ENCODE peak calls at places on chromosome 19, in four cellular contexts. C is GM12891, D is HL-60, G is K562. F is an unnamed sample.
A peak's percentile ranks its signal among the peaks of the same experiment; 100 is the strongest.

GRCh38 chr19:14467816-14468215 is 7.3 kb downstream of the PTGER1 start:
- DNase-seq in C (no peak), G (peak; percentile 66), D (no peak), F (no peak)

GRCh38 chr19:38317104-38317612 is 1.4 kb upstream of the YIF1B start:
- DNase-seq in C (no peak), G (peak; percentile 94), D (peak; percentile 79), F (no peak)

GRCh38 chr19:48696353-48697010 is 711 bp downstream of the FUT2 start:
- DNase-seq in C (no peak), D (no peak), G (no peak), F (no peak)

GRCh38 chr19:49469828-49470614 is 4.0 kb upstream of the FLT3LG start:
- DNase-seq in C (no peak), G (peak; percentile 29), D (peak; percentile 54), F (peak; percentile 84)

GRCh38 chr19:16400911-16401675 is 70.7 kb downstream of the EPS15L1 start:
- DNase-seq in C (no peak), G (no peak), D (no peak), F (no peak)

GRCh38 chr19:10872551-10873107 is 1.3 kb downstream of the CARM1 start:
- DNase-seq in C (no peak), G (no peak), D (no peak), F (no peak)

GRCh38 chr19:16417660-16418596 is 53.8 kb downstream of the EPS15L1 start:
- DNase-seq in D (peak; percentile 47), G (peak; percentile 77), C (peak; percentile 92), F (no peak)

GRCh38 chr19:14544977-14545715 is 15.8 kb downstream of the TECR start:
- DNase-seq in C (no peak), G (no peak), D (no peak), F (no peak)

GRCh38 chr19:7833225-7834156 is 3.5 kb downstream of the EVI5L start:
- DNase-seq in D (no peak), C (no peak), G (peak; percentile 37), F (no peak)

GRCh38 chr19:49949735-49950589 is 11.0 kb downstream of the SIGLEC11 start:
- DNase-seq in C (no peak), G (no peak), D (no peak), F (no peak)

GRCh38 chr19:46466536-46467199 is 4.7 kb downstream of the PNMA8A start:
- DNase-seq in G (no peak), C (no peak), D (no peak), F (peak; percentile 55)

GRCh38 chr19:7868671-7869452 is 5.3 kb downstream of the PRR36 start:
- DNase-seq in D (peak; percentile 74), C (peak; percentile 96), G (peak; percentile 89), F (peak; percentile 13)

GRCh38 chr19:49921871-49922755 is 6.9 kb upstream of the ATF5 start:
- DNase-seq in D (no peak), C (no peak), G (no peak), F (no peak)

GRCh38 chr19:39917561-39918182 is 16.8 kb downstream of the FCGBP start:
- DNase-seq in D (no peak), C (no peak), G (no peak), F (no peak)

GRCh38 chr19:49151339-49152217 is 3.6 kb downstream of the HRC start:
- DNase-seq in D (no peak), G (peak; percentile 93), C (no peak), F (no peak)

GRCh38 chr19:50488795-50489194 is 12.1 kb upstream of the GARIN5A start:
- DNase-seq in G (no peak), C (no peak), D (no peak), F (no peak)

GRCh38 chr19:17779281-17779930 is 15.5 kb upstream of the B3GNT3 start:
- DNase-seq in C (no peak), G (peak; percentile 81), D (peak; percentile 78), F (no peak)
- TF ChIP-seq SPI1 in C (no peak), G (no peak), D (no peak), F (no peak)

DNA sequence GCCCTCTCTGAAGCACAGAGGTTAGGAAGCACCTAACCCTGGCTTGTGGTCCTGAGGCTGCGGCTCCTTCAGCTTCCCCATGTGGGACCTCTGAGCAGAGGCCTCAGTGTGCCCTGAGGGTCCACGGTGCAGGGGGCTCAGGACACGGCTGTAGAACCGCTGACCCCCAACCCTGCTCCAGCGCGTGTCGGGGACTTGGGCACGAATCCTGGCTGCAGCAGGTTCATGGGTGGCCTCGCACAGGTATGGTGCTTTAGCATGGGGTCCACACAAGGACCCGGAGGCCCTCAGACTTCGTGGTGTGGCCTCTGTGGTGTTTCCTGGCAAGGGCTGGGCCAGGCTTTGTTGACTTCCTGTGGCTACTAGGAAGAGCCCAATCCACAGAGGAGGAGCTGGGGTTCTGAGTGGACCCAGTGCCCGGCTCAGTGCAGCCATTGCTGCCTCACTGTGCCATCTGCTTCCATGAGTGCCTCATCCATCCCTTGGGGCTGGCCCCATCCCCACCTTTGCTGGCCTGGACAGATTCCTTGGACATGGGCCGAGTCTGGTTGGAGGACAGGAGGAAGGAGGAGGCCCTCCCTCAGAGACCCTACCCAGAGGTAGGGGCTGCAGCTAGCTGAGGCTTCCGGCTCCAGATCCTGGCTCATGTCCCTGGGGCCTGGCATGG is 24.5 kb downstream of the ZBTB7A start:
- DNase-seq in C (no peak), G (no peak), D (no peak), F (no peak)
- TF ChIP-seq SPI1 in C (no peak), G (no peak), D (no peak), F (no peak)

GRCh38 chr19:6753178-6754031 is 13.8 kb downstream of the SH2D3A start:
- DNase-seq in D (peak; percentile 90), G (peak; percentile 97), C (peak; percentile 94), F (peak; percentile 57)
- TF ChIP-seq SPI1 in D (peak; percentile 18), G (peak; percentile 33), C (no peak), F (peak; percentile 28)

GRCh38 chr19:55418185-55418584 is 10.6 kb upstream of the UBE2S start:
- DNase-seq in G (peak; percentile 79), D (peak; percentile 68), C (no peak), F (no peak)
- TF ChIP-seq SPI1 in G (no peak), D (no peak), C (no peak), F (no peak)

DNA sequence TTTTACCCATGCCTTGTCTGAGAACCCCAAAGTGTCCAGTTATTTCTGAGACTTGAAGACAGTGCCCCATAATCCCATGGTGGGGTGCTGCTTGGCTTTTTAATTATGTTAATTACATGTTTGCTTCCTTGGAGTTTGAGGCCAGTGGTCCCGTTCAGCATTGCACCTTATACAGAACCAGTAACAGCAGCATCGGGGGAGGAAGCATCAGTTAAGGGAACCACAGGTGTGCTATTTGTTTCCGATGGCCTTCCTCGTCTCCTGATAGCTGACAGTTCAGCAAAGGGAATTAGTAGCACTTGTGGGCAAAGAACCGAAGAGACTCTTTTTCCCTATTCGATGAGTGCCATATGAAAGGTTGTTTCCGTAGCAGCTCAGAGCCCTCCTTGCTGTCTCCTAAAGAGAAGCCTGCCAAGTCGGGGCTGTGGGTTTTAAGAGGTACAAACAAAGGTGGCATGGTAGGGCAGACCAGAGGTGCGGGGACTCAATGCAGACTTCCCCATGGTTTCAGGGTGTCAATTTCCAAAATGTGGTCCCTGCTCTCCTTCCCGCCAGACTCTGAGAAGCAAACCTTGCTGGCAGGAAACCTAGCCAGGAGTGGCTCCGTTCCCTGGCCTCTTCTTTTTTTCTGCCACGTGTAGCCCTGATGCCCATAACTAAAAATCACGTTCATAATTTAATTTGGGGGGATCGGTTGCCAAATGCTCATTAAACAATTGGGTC is 225.2 kb upstream of the TSHZ3 start:
- DNase-seq in G (no peak), D (no peak), C (no peak), F (no peak)
- TF ChIP-seq SPI1 in G (no peak), D (no peak), C (no peak), F (no peak)

GRCh38 chr19:29014857-29015436 is 198.0 kb downstream of the UQCRFS1 start:
- DNase-seq in D (no peak), C (no peak), G (no peak), F (no peak)

GRCh38 chr19:29015569-29015968 is 197.4 kb downstream of the UQCRFS1 start:
- DNase-seq in C (no peak), D (no peak), G (no peak), F (no peak)

GRCh38 chr19:29013988-29014387 is 199.0 kb downstream of the UQCRFS1 start:
- DNase-seq in D (no peak), G (no peak), C (no peak), F (no peak)

GRCh38 chr19:29012457-29012856 is 200.5 kb downstream of the UQCRFS1 start:
- DNase-seq in G (no peak), D (no peak), C (no peak), F (no peak)

GRCh38 chr19:29013325-29013724 is 199.6 kb downstream of the UQCRFS1 start:
- DNase-seq in C (no peak), G (no peak), D (no peak), F (no peak)
- TF ChIP-seq SPI1 in C (no peak), G (no peak), D (no peak), F (no peak)

DNA sequence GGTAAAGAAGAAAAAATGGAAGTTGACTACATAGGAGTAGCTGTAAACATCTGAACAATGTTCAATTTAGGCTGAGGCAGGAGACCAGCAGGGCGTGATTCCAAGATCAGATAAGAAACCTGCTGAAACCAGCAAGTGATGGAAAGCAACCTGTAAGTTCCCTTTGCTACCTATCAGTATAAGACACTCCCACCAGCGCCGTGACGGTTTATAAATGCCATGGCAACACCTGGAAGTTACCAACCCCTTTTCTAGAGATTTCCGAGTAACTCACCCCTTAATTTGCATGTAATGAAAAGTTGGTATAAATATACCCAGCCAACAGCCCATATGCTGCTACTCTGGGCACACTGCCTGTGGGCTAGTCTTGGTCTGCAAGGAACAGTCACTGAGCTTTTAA is 1.1 kb upstream of the ZNF45 start:
- DNase-seq in C (no peak), G (peak; percentile 22), D (no peak), F (no peak)
- TF ChIP-seq SPI1 in C (no peak), G (no peak), D (no peak), F (no peak)

DNA sequence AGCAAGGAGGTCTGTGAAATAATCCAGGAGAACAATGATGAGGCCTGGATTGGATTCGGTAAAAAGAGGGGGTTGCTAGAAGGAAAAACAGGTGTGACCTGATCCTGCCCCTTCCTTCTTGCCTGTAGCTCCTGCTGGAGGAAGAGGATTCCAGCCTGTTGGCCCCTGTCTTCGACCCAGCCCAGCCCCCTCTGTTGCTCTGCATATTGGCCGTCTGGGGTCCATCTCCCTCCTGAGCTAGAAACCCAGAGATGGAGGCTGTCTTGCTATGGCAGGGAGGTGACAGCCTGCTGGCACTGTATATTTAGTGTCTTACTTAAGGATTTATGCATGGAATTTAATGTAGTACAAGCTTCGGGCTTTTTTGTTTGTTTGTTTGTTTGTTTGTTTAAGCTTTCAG is 6.6 kb downstream of the DMRTC2 start:
- DNase-seq in C (no peak), D (no peak), G (no peak), F (no peak)
- TF ChIP-seq SPI1 in C (no peak), D (no peak), G (no peak), F (no peak)

GRCh38 chr19:58554494-58555368 is at the start of gene CHMP2A:
- DNase-seq in G (peak; percentile 96), C (peak; percentile 95), D (peak; percentile 98), F (peak; percentile 85)
- TF ChIP-seq SPI1 in G (peak; percentile 5), C (no peak), D (no peak), F (no peak)

DNA sequence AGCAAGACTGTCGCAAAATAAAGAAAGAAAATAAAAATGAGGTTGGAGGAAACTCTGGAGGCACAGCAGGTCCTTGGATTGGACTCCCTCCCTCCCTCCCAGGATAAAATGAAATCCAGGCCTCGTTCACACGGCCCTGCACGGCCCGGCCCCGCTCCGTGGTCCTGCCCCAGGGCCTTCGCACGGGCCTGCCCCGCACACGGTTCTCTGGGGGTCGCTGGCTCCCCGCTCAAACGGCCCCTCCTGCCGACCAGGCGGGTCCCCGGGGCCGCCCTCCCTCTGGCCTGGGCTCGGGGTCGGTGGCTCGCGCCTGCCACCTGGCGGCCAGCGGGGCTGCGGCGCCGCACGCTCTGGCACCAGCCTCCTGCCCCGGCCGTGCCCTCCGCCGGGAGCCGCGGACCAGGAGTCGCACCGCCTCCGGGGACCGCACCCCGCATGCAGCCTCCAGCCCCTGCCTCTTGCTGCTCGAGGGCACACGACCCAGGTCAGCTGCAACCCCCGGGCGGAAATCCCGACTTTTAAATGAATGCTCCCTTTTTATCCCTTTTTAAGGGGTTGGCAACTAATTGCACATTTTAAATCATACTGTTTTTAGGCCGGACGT is 1.5 kb upstream of the WDR18 start:
- DNase-seq in G (peak; percentile 92), D (peak; percentile 63), C (peak; percentile 97), F (no peak)
- TF ChIP-seq SPI1 in G (no peak), D (no peak), C (no peak), F (no peak)